ENCODE peak calls at places on chromosomes 2 and 18, in six cellular contexts. One of them, this sample, is unnamed.

GRCh38 chr2:133192028-133192427 is 376.2 kb downstream of the NCKAP5 start:
- DNase-seq in IMR-90: no peak
- DNase-seq in mesendoderm: no peak
- DNase-seq in mesenchymal stem cell: no peak
- DNase-seq in neuronal stem cell: no peak
- DNase-seq in H9: no peak
- DNase-seq in this sample: no peak

GRCh38 chr2:67186871-67187270 is 210.3 kb upstream of the ETAA1 start:
- DNase-seq in IMR-90: no peak
- DNase-seq in mesendoderm: no peak
- DNase-seq in mesenchymal stem cell: no peak
- DNase-seq in neuronal stem cell: no peak
- DNase-seq in H9: no peak
- DNase-seq in this sample: no peak

GRCh38 chr2:138365581-138365980 is 136.0 kb upstream of the SPOPL start:
- DNase-seq in IMR-90: no peak
- DNase-seq in mesendoderm: no peak
- DNase-seq in mesenchymal stem cell: no peak
- DNase-seq in neuronal stem cell: no peak
- DNase-seq in H9: no peak
- DNase-seq in this sample: no peak

GRCh38 chr2:158011055-158011771 is 90.5 kb upstream of the UPP2 start:
- DNase-seq in IMR-90: no peak
- DNase-seq in mesendoderm: peak; percentile 91
- DNase-seq in mesenchymal stem cell: peak; percentile 44
- DNase-seq in neuronal stem cell: no peak
- DNase-seq in H9: peak; percentile 84
- DNase-seq in this sample: no peak

GRCh38 chr2:119290859-119291587 is 67.4 kb downstream of the STEAP3 start:
- DNase-seq in IMR-90: peak; percentile 61
- DNase-seq in mesendoderm: peak; percentile 85
- DNase-seq in mesenchymal stem cell: peak; percentile 59
- DNase-seq in neuronal stem cell: peak; percentile 74
- DNase-seq in H9: peak; percentile 94
- DNase-seq in this sample: peak; percentile 89

GRCh38 chr2:240121675-240122074 is 14.4 kb downstream of the COPS9 start:
- DNase-seq in IMR-90: no peak
- DNase-seq in mesendoderm: no peak
- DNase-seq in mesenchymal stem cell: no peak
- DNase-seq in neuronal stem cell: no peak
- DNase-seq in H9: peak; percentile 15
- DNase-seq in this sample: no peak

GRCh38 chr18:70280007-70280925 is 8.6 kb upstream of the SOCS6 start:
- DNase-seq in IMR-90: peak; percentile 55
- DNase-seq in mesendoderm: peak; percentile 53
- DNase-seq in mesenchymal stem cell: no peak
- DNase-seq in neuronal stem cell: no peak
- DNase-seq in H9: no peak
- DNase-seq in this sample: no peak

GRCh38 chr2:65240657-65241056 is 13.0 kb downstream of the ACTR2 start:
- DNase-seq in IMR-90: no peak
- DNase-seq in mesendoderm: no peak
- DNase-seq in mesenchymal stem cell: peak; percentile 37
- DNase-seq in neuronal stem cell: no peak
- DNase-seq in H9: no peak
- DNase-seq in this sample: no peak

GRCh38 chr2:69918391-69918790 is 3.5 kb downstream of the MXD1 start:
- DNase-seq in IMR-90: no peak
- DNase-seq in mesendoderm: no peak
- DNase-seq in mesenchymal stem cell: no peak
- DNase-seq in neuronal stem cell: no peak
- DNase-seq in H9: no peak
- DNase-seq in this sample: no peak

GRCh38 chr2:128362889-128363228 is 44.2 kb upstream of the HS6ST1 start:
- DNase-seq in IMR-90: peak; percentile 79
- DNase-seq in mesendoderm: peak; percentile 99
- DNase-seq in mesenchymal stem cell: peak; percentile 79
- DNase-seq in neuronal stem cell: peak; percentile 79
- DNase-seq in H9: peak; percentile 91
- DNase-seq in this sample: peak; percentile 70

GRCh38 chr2:238238766-238239551 is 879 bp downstream of the HES6 start:
- DNase-seq in IMR-90: no peak
- DNase-seq in mesendoderm: peak; percentile 52
- DNase-seq in mesenchymal stem cell: no peak
- DNase-seq in neuronal stem cell: no peak
- DNase-seq in H9: peak; percentile 38
- DNase-seq in this sample: no peak

GRCh38 chr2:98560256-98560771 is 48.0 kb downstream of the COA5 start:
- DNase-seq in IMR-90: peak; percentile 96
- DNase-seq in mesendoderm: no peak
- DNase-seq in mesenchymal stem cell: peak; percentile 79
- DNase-seq in neuronal stem cell: no peak
- DNase-seq in H9: no peak
- DNase-seq in this sample: no peak

GRCh38 chr18:21934766-21935015 is 194.1 kb downstream of the MIB1 start:
- DNase-seq in IMR-90: no peak
- DNase-seq in mesendoderm: peak; percentile 94
- DNase-seq in mesenchymal stem cell: no peak
- DNase-seq in neuronal stem cell: no peak
- DNase-seq in H9: no peak
- DNase-seq in this sample: no peak

GRCh38 chr2:236179653-236180500 is 11.7 kb upstream of the GBX2 start:
- DNase-seq in IMR-90: peak; percentile 20
- DNase-seq in mesendoderm: peak; percentile 70
- DNase-seq in mesenchymal stem cell: peak; percentile 32
- DNase-seq in neuronal stem cell: peak; percentile 12
- DNase-seq in H9: no peak
- DNase-seq in this sample: no peak

GRCh38 chr2:162731917-162732804 is 106.4 kb downstream of the KCNH7 start:
- DNase-seq in IMR-90: no peak
- DNase-seq in mesendoderm: no peak
- DNase-seq in mesenchymal stem cell: no peak
- DNase-seq in neuronal stem cell: no peak
- DNase-seq in H9: no peak
- DNase-seq in this sample: no peak

GRCh38 chr2:159946326-159946992 is 116.0 kb downstream of the PLA2R1 start:
- DNase-seq in IMR-90: peak; percentile 21
- DNase-seq in mesendoderm: no peak
- DNase-seq in mesenchymal stem cell: no peak
- DNase-seq in neuronal stem cell: no peak
- DNase-seq in H9: no peak
- DNase-seq in this sample: no peak

GRCh38 chr2:188475945-188476344 is 184.3 kb downstream of the GULP1 start:
- DNase-seq in IMR-90: peak; percentile 62
- DNase-seq in mesendoderm: no peak
- DNase-seq in mesenchymal stem cell: no peak
- DNase-seq in neuronal stem cell: no peak
- DNase-seq in H9: no peak
- DNase-seq in this sample: no peak

GRCh38 chr2:235765181-235765820 is 271.5 kb downstream of the AGAP1 start:
- DNase-seq in IMR-90: peak; percentile 73
- DNase-seq in mesendoderm: no peak
- DNase-seq in mesenchymal stem cell: peak; percentile 82
- DNase-seq in neuronal stem cell: no peak
- DNase-seq in H9: no peak
- DNase-seq in this sample: no peak

GRCh38 chr2:9244985-9245544 is 38.5 kb downstream of the ASAP2 start:
- DNase-seq in IMR-90: no peak
- DNase-seq in mesendoderm: no peak
- DNase-seq in mesenchymal stem cell: no peak
- DNase-seq in neuronal stem cell: no peak
- DNase-seq in H9: peak; percentile 61
- DNase-seq in this sample: no peak
- H3K18ac ChIP-seq in IMR-90: no peak overlapping the region
- H3K18ac ChIP-seq in mesendoderm: no peak overlapping the region
- H3K18ac ChIP-seq in mesenchymal stem cell: peak overlapping the region; percentile 37
- H3K18ac ChIP-seq in neuronal stem cell: no peak overlapping the region
- H3K18ac ChIP-seq in H9: no peak overlapping the region
- H3K18ac ChIP-seq in this sample: no peak overlapping the region

DNA sequence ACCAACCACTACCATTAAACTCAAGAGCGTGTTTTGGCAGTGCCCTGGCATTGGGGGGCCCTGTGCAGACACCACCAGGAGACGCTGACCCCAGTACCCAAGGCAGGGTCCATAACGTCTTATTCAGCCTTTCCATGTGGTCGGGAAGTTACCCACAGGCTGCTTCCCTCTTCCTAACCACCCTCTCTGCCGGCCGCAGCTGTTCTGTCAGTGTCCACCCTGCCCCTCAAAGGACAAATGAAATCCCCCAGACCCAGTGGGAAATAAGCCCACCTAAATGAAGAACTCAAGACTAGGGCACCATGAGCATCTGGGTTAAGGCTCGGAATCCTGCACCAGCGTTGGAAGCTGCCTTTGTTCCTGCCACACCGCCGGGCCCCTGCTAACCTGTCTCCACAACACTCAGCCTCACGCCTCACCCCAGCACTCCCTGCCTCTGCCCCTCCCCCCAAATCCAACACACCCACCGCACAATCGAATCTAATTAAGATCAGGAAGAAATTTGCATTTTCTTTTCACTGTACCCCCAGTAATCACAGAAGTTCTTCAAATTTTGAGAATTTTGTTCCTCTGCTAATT is 21.7 kb downstream of the BCL11A start:
- DNase-seq in IMR-90: no peak
- DNase-seq in mesendoderm: peak; percentile 76
- DNase-seq in mesenchymal stem cell: no peak
- DNase-seq in neuronal stem cell: no peak
- DNase-seq in H9: peak; percentile 64
- DNase-seq in this sample: peak; percentile 63
- H3K18ac ChIP-seq in IMR-90: no peak overlapping the region
- H3K18ac ChIP-seq in mesendoderm: peak overlapping the region; percentile 83
- H3K18ac ChIP-seq in mesenchymal stem cell: peak overlapping the region; percentile 16
- H3K18ac ChIP-seq in neuronal stem cell: peak overlapping the region; percentile 77
- H3K18ac ChIP-seq in H9: no peak overlapping the region
- H3K18ac ChIP-seq in this sample: peak overlapping the region; percentile 52

DNA sequence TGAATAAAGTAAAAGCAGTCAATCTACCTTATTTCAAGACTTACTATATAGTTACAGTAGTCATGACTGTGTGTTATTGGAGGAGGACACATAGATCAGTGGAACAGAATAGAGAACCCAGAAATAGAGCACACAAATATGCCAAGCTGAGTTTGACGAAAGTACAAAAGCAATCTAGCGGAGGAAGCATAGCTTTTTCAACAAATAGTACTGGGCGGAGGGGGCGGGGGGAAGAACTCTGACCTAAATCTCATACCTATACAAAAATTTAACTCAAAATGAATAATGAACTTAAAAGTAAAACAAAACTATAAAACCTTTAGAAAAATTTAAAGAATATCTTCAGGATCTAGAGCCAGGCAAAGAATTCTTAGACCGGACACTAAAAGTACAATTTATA is 139.1 kb downstream of the AGPS start:
- DNase-seq in IMR-90: no peak
- DNase-seq in mesendoderm: no peak
- DNase-seq in mesenchymal stem cell: no peak
- DNase-seq in neuronal stem cell: no peak
- DNase-seq in H9: no peak
- DNase-seq in this sample: no peak
- H3K18ac ChIP-seq in IMR-90: no peak overlapping the region
- H3K18ac ChIP-seq in mesendoderm: no peak overlapping the region
- H3K18ac ChIP-seq in mesenchymal stem cell: no peak overlapping the region
- H3K18ac ChIP-seq in neuronal stem cell: no peak overlapping the region
- H3K18ac ChIP-seq in H9: no peak overlapping the region
- H3K18ac ChIP-seq in this sample: no peak overlapping the region

DNA sequence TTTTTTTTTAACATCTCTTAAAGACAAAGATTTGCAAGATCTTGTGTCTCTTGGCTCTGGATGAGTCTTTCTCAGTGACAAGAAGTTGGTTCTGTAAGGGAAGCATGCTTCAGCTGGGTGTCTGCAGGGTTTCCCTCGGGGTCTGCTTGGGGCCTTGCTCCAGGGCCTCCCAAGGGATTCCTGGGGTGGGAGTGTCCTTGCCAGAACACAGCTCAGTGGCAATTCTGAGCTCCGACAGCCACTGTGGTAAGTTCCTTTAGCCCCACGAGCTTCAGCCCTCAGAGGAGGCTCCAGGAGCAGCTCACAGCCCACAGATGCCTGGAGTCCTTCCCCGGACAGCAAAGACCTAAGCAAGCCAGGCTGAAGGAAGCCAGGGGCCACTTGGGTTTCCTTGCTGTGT is 52.4 kb downstream of the EMX1 start:
- DNase-seq in IMR-90: no peak
- DNase-seq in mesendoderm: peak; percentile 48
- DNase-seq in mesenchymal stem cell: no peak
- DNase-seq in neuronal stem cell: no peak
- DNase-seq in H9: no peak
- DNase-seq in this sample: no peak
- H3K18ac ChIP-seq in IMR-90: no peak overlapping the region
- H3K18ac ChIP-seq in mesendoderm: peak overlapping the region; percentile 7
- H3K18ac ChIP-seq in mesenchymal stem cell: no peak overlapping the region
- H3K18ac ChIP-seq in neuronal stem cell: peak overlapping the region; percentile 81
- H3K18ac ChIP-seq in H9: no peak overlapping the region
- H3K18ac ChIP-seq in this sample: no peak overlapping the region

This sample was measured in H1.